ENCODE peak calls at places on chromosomes 13 and 19, in four cellular contexts. X is CD4-positive, CD25-positive, alpha-beta regulatory T cell; S is H9; W is adrenal gland. F is an unnamed sample.
A peak's percentile ranks its signal among the peaks of the same experiment; 100 is the strongest.

GRCh38 chr19:39181500-39182173 is 15.1 kb upstream of the NCCRP1 start:
- DNase-seq in X (no peak), S (no peak), W (no peak), F (no peak)

GRCh38 chr19:45038931-45039893 is at the start of gene CLASRP:
- DNase-seq in W (peak; percentile 95), S (peak; percentile 86), X (peak; percentile 86), F (peak; percentile 85)

GRCh38 chr13:99587893-99588606 is 86.8 kb downstream of the TM9SF2 start:
- DNase-seq in X (no peak), W (no peak), S (no peak), F (no peak)

GRCh38 chr19:17114414-17114831 is 38.8 kb downstream of the MYO9B start:
- DNase-seq in X (no peak), W (no peak), S (peak; percentile 66), F (no peak)

GRCh38 chr13:111058796-111059506 is 56.2 kb upstream of the ARHGEF7 start:
- DNase-seq in W (no peak), S (peak; percentile 49), X (no peak), F (no peak)

GRCh38 chr13:64546371-64546770 is 2683.8 kb downstream of the PCDH9 start:
- DNase-seq in W (no peak), S (no peak), X (no peak), F (no peak)

GRCh38 chr19:46386151-46386550 is 27.2 kb downstream of the CCDC8 start:
- DNase-seq in S (no peak), X (no peak), W (no peak), F (no peak)

GRCh38 chr19:51450730-51451307 is 7.4 kb downstream of the SIGLEC8 start:
- DNase-seq in W (no peak), X (no peak), S (no peak), F (no peak)

GRCh38 chr13:94656766-94657165 is 55.1 kb downstream of the GPR180 start:
- DNase-seq in S (no peak), X (no peak), W (no peak), F (no peak)

GRCh38 chr19:55262359-55262758 is 3.5 kb upstream of the PPP6R1 start:
- DNase-seq in W (no peak), X (no peak), S (no peak), F (no peak)

GRCh38 chr13:111480976-111481375 is 160.5 kb downstream of the TEX29 start:
- DNase-seq in W (peak; percentile 28), S (no peak), X (no peak), F (no peak)

GRCh38 chr13:40639226-40639681 is 27.2 kb downstream of the FOXO1 start:
- DNase-seq in X (no peak), W (peak; percentile 82), S (no peak), F (no peak)

GRCh38 chr13:73189365-73189764 is 130.6 kb downstream of the KLF5 start:
- DNase-seq in S (no peak), X (no peak), W (no peak), F (no peak)

GRCh38 chr13:80665792-80666333 is 324.9 kb upstream of the SPRY2 start:
- DNase-seq in S (no peak), W (no peak), X (no peak), F (no peak)

GRCh38 chr13:39311619-39312018 is 273.4 kb downstream of the NHLRC3 start:
- DNase-seq in S (no peak), X (no peak), W (no peak), F (no peak)

GRCh38 chr19:5143471-5144411 is 174.8 kb downstream of the KDM4B start:
- DNase-seq in S (no peak), X (no peak), W (no peak), F (no peak)

GRCh38 chr19:16566161-16566560 is 6.1 kb downstream of the SLC35E1 start:
- DNase-seq in X (peak; percentile 92), W (no peak), S (no peak), F (peak; percentile 94)

GRCh38 chr13:112825071-112825470 is 135.2 kb downstream of the ATP11A start:
- DNase-seq in X (no peak), W (no peak), S (no peak), F (no peak)

GRCh38 chr19:7459773-7460172 is 29.1 kb downstream of the PEX11G start:
- DNase-seq in S (no peak), W (no peak), X (no peak), F (no peak)

GRCh38 chr19:11191273-11191755 is 6.0 kb downstream of the KANK2 start:
- DNase-seq in S (no peak), X (no peak), W (peak; percentile 80), F (no peak)

GRCh38 chr19:55675661-55676354 is 782 bp downstream of the EPN1 start:
- DNase-seq in W (no peak), S (no peak), X (no peak), F (no peak)

GRCh38 chr13:59266478-59267063 is 897.2 kb downstream of the DIAPH3 start:
- DNase-seq in W (no peak), X (no peak), S (no peak), F (no peak)

GRCh38 chr19:45953676-45954075 is 20.0 kb downstream of the NOVA2 start:
- DNase-seq in W (no peak), S (no peak), X (no peak), F (no peak)

GRCh38 chr19:45103200-45103624 is 10.2 kb downstream of the PPP1R37 start:
- DNase-seq in S (no peak), W (no peak), X (peak; percentile 59), F (peak; percentile 55)

GRCh38 chr19:13172335-13173128 is 22.3 kb downstream of the IER2 start:
- DNase-seq in S (no peak), X (peak; percentile 50), W (peak; percentile 94), F (peak; percentile 55)

GRCh38 chr13:79679334-79679733 is 198.4 kb downstream of the NDFIP2 start:
- DNase-seq in X (no peak), S (peak; percentile 72), W (peak; percentile 89), F (peak; percentile 4)

GRCh38 chr19:15025237-15025636 is 24.0 kb upstream of the CASP14 start:
- DNase-seq in S (no peak), W (no peak), X (no peak), F (no peak)

GRCh38 chr13:28455580-28456194 is 39.2 kb downstream of the FLT1 start:
- DNase-seq in W (no peak), X (no peak), S (no peak), F (no peak)

DNA sequence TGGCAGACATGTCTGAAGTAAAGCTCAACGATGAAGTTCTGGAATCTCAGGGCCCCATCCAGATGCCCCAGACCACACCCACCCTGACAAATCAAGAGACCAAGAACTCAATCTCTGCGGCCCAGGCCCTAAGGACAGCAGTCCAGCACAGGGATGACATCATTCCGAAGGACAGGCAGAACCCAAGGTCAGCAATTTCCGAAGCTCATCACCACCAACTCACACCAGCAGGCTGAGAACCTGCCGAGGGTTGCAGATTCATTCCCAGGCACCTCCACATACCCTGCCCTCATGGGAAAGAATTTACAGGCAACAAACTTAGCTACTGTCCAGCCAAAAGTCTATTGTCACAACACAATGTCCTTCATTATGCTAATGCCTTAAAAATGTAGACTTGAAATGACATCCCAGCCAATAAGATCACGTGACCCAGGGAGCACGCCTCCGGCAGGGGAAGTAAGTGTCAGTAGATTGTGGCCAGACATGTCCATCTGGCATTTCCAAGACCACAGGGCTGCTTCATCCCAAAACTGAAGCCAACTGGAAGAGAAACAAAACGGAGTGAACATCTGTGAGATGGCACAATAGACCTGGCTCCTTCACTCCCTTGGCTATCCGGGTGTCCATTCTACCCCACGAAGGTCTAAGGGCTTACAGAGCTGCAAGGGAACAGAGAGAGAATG is 98.8 kb downstream of the CRYL1 start:
- DNase-seq in W (no peak), S (no peak), X (no peak), F (no peak)
- H3K4me1 ChIP-seq in W (no peaks in the 10 kb centered on the region), S (no peaks in the 10 kb centered on the region), X (no peaks in the 10 kb centered on the region), F (no peaks in the 10 kb centered on the region)

DNA sequence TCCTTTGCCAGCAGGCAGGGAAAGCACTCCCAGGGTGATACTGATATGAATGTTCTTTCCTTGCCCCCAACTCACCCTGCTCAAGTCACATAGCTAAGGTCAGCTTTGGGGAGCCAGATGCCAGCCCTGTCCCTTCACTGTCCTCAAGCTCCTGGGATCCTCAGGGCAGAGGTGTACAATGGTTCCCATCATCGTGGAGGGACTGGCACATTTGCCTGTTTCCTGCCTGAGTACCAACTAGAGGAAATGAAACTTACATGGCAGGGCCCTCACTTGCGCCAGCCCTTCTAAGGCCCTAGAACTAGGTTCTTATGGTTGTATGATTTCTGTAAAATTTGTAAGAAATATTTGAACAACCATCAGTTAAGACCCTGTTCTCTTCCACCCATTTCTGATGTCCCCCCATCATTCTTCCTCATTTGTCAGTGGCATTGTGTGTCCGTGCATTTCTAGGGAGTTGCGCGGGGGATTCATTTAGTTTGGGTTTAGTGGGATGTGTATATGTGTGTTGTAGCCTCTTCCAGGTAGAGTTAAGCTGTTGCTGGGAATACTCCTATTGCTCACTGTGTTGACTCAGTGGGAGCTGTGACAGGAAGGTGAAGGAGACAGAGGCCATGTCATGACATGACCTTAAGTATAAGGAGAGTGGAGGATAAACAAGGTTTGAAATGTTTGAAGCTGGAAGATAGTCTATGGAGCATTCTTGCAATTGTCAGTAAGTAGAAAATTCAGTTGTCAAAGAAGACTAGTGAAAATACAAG is 41.3 kb upstream of the RCBTB2 start:
- DNase-seq in W (peak; percentile 46), X (no peak), S (no peak), F (no peak)
- H3K27ac ChIP-seq in W (peak overlapping the region; percentile 48), X (no peak overlapping the region), S (no peak overlapping the region), F (no peak overlapping the region)

DNA sequence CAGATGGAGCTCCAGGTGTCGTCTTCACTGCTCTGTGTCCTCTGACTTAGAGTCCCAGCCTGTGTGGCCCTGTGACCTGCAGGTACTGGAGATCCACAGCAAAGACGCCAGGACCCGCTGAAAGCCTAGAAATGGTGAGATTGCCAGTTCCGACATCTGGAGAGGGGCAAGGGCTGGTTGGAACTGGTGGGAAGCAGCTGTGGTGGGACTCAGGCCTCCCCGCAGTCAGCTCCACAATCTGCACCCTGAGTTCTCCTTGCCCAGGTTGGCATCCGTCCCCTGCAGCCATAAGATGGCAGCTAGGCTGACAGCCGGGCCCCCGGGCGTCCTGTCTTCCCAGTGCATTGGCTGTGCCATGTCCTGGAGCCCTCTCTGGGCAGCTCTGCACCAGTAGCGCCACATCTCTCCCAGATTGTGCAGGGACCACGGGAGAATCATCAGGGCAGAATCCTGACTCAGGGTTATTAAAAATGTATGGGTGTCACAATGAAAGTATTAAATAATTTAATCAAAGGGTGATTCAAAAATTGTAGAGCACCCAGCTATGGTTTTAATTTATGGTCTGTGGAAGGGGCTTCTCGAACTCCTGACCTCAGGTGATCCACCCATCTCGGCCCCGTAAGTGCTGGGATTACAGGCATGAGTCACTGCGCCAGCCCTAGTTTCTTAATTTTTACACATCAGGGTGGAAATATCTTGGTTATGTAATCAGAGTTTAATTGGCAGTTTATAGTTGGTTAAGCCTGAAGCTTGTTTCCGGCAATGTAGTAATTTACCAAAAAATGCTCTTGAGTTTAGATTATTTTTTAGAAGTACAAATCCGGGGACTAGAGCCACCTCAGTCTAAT is 32.2 kb upstream of the ZNF681 start:
- DNase-seq in W (no peak), S (no peak), X (no peak), F (no peak)
- H3K9me3 ChIP-seq in W (no peaks in the 10 kb centered on the region), S (no peaks in the 10 kb centered on the region), X (peaks cover 12% of the 10 kb centered on the region), F (no peaks in the 10 kb centered on the region)

GRCh38 chr19:2269244-2270156 is 12.5 kb downstream of the PEAK3 start:
- DNase-seq in W (peak; percentile 99), X (peak; percentile 99), S (peak; percentile 97), F (peak; percentile 99)
- H3K4me1 ChIP-seq in W (peaks cover 51% of the 10 kb centered on the region), X (peaks cover 40% of the 10 kb centered on the region), S (peaks cover 2% of the 10 kb centered on the region), F (peaks cover 35% of the 10 kb centered on the region)

GRCh38 chr19:18475004-18475453 is 37.1 kb upstream of the ISYNA1 start:
- DNase-seq in W (no peak), X (peak; percentile 66), S (no peak), F (no peak)

GRCh38 chr19:18474366-18474887 is 36.5 kb upstream of the ISYNA1 start:
- DNase-seq in W (no peak), S (no peak), X (no peak), F (no peak)

GRCh38 chr19:18475762-18476331 is 37.9 kb upstream of the ISYNA1 start:
- DNase-seq in S (no peak), X (no peak), W (no peak), F (no peak)

GRCh38 chr19:18473003-18473705 is 35.2 kb upstream of the ISYNA1 start:
- DNase-seq in X (no peak), W (no peak), S (no peak), F (no peak)

GRCh38 chr19:18473706-18474087 is 35.8 kb upstream of the ISYNA1 start:
- DNase-seq in X (no peak), S (no peak), W (no peak), F (no peak)
- H3K27ac ChIP-seq in X (no peak overlapping the region), S (no peak overlapping the region), W (peak overlapping the region; percentile 86), F (no peak overlapping the region)